ENCODE peak calls at places on chromosomes 11 and 22, in five cellular contexts. One of them, this sample, is unnamed.

GRCh38 chr11:65781152-65781961 is 581 bp upstream of the AP5B1 start:
- DNase-seq in thoracic aorta: no peak
- DNase-seq in A549: peak
- DNase-seq in cardiac muscle cell: peak
- DNase-seq in DND-41: no peak
- DNase-seq in this sample: no peak

GRCh38 chr11:37946155-37946766 is 1348.2 kb upstream of the RAG2 start:
- DNase-seq in thoracic aorta: no peak
- DNase-seq in A549: no peak
- DNase-seq in cardiac muscle cell: peak
- DNase-seq in DND-41: peak
- DNase-seq in this sample: peak

GRCh38 chr22:28894320-28894719 is 10.9 kb downstream of the ZNRF3 start:
- DNase-seq in thoracic aorta: no peak
- DNase-seq in A549: no peak
- DNase-seq in cardiac muscle cell: no peak
- DNase-seq in DND-41: no peak
- DNase-seq in this sample: no peak

GRCh38 chr22:33299245-33299956 is 241.2 kb upstream of the SYN3 start:
- DNase-seq in thoracic aorta: no peak
- DNase-seq in A549: no peak
- DNase-seq in cardiac muscle cell: no peak
- DNase-seq in DND-41: no peak
- DNase-seq in this sample: peak

GRCh38 chr11:15216678-15217077 is 102.0 kb downstream of the INSC start:
- DNase-seq in thoracic aorta: no peak
- DNase-seq in A549: no peak
- DNase-seq in cardiac muscle cell: no peak
- DNase-seq in DND-41: no peak
- DNase-seq in this sample: peak

GRCh38 chr11:108111126-108111525 is 10.2 kb upstream of the ACAT1 start:
- DNase-seq in thoracic aorta: no peak
- DNase-seq in A549: no peak
- DNase-seq in cardiac muscle cell: no peak
- DNase-seq in DND-41: no peak
- DNase-seq in this sample: no peak

GRCh38 chr11:118238947-118239346 is 13.2 kb downstream of the MPZL3 start:
- DNase-seq in thoracic aorta: no peak
- DNase-seq in A549: no peak
- DNase-seq in cardiac muscle cell: no peak
- DNase-seq in DND-41: no peak
- DNase-seq in this sample: no peak

GRCh38 chr11:119491753-119492455 is 68.9 kb upstream of the THY1 start:
- DNase-seq in thoracic aorta: no peak
- DNase-seq in A549: no peak
- DNase-seq in cardiac muscle cell: peak
- DNase-seq in DND-41: no peak
- DNase-seq in this sample: no peak

GRCh38 chr11:70464509-70465361 is 66.4 kb downstream of the CTTN start:
- DNase-seq in thoracic aorta: no peak
- DNase-seq in A549: no peak
- DNase-seq in cardiac muscle cell: no peak
- DNase-seq in DND-41: no peak
- DNase-seq in this sample: peak

GRCh38 chr11:100459791-100460190 is 227.3 kb upstream of the ARHGAP42 start:
- DNase-seq in thoracic aorta: no peak
- DNase-seq in A549: no peak
- DNase-seq in cardiac muscle cell: no peak
- DNase-seq in DND-41: no peak
- DNase-seq in this sample: no peak

GRCh38 chr11:35082322-35083180 is 56.4 kb upstream of the CD44 start:
- DNase-seq in thoracic aorta: no peak
- DNase-seq in A549: peak
- DNase-seq in cardiac muscle cell: peak
- DNase-seq in DND-41: peak
- DNase-seq in this sample: peak

GRCh38 chr22:30325724-30326703 is 727 bp downstream of the TBC1D10A start:
- DNase-seq in thoracic aorta: no peak
- DNase-seq in A549: no peak
- DNase-seq in cardiac muscle cell: no peak
- DNase-seq in DND-41: peak
- DNase-seq in this sample: peak

GRCh38 chr11:47552581-47553416 is at the start of gene CELF1:
- DNase-seq in thoracic aorta: peak
- DNase-seq in A549: peak
- DNase-seq in cardiac muscle cell: peak
- DNase-seq in DND-41: peak
- DNase-seq in this sample: peak

GRCh38 chr11:61814958-61815789 is 1.6 kb downstream of the FADS1 start:
- DNase-seq in thoracic aorta: peak
- DNase-seq in A549: peak
- DNase-seq in cardiac muscle cell: peak
- DNase-seq in DND-41: peak
- DNase-seq in this sample: peak

GRCh38 chr22:32202539-32203180 is 2.2 kb downstream of the RFPL2 start:
- DNase-seq in thoracic aorta: no peak
- DNase-seq in A549: peak
- DNase-seq in cardiac muscle cell: peak
- DNase-seq in DND-41: peak
- DNase-seq in this sample: peak

GRCh38 chr11:118657238-118657637 is 22.2 kb downstream of the TREH start:
- DNase-seq in thoracic aorta: no peak
- DNase-seq in A549: no peak
- DNase-seq in cardiac muscle cell: no peak
- DNase-seq in DND-41: no peak
- DNase-seq in this sample: peak

GRCh38 chr11:110491577-110492352 is 62.0 kb downstream of the FDX1 start:
- DNase-seq in thoracic aorta: no peak
- DNase-seq in A549: no peak
- DNase-seq in cardiac muscle cell: peak
- DNase-seq in DND-41: no peak
- DNase-seq in this sample: no peak

GRCh38 chr22:45709004-45709739 is 37.5 kb downstream of the ATXN10 start:
- DNase-seq in thoracic aorta: no peak
- DNase-seq in A549: peak
- DNase-seq in cardiac muscle cell: peak
- DNase-seq in DND-41: no peak
- DNase-seq in this sample: no peak

GRCh38 chr22:46267431-46268279 is at the start of gene TTC38:
- DNase-seq in thoracic aorta: peak
- DNase-seq in A549: peak
- DNase-seq in cardiac muscle cell: peak
- DNase-seq in DND-41: peak
- DNase-seq in this sample: peak

GRCh38 chr22:34808618-34809017 is 257.3 kb upstream of the ISX start:
- DNase-seq in thoracic aorta: no peak
- DNase-seq in A549: no peak
- DNase-seq in cardiac muscle cell: no peak
- DNase-seq in DND-41: no peak
- DNase-seq in this sample: no peak

GRCh38 chr11:26618441-26618840 is 46.4 kb upstream of the MUC15 start:
- DNase-seq in thoracic aorta: no peak
- DNase-seq in A549: no peak
- DNase-seq in cardiac muscle cell: no peak
- DNase-seq in DND-41: no peak
- DNase-seq in this sample: no peak

GRCh38 chr11:68818181-68818580 is 23.5 kb downstream of the CPT1A start:
- DNase-seq in thoracic aorta: no peak
- DNase-seq in A549: no peak
- DNase-seq in cardiac muscle cell: no peak
- DNase-seq in DND-41: no peak
- DNase-seq in this sample: no peak

GRCh38 chr11:77196961-77197360 is 68.9 kb downstream of the MYO7A start:
- DNase-seq in thoracic aorta: no peak
- DNase-seq in A549: no peak
- DNase-seq in cardiac muscle cell: no peak
- DNase-seq in DND-41: no peak
- DNase-seq in this sample: no peak

GRCh38 chr11:118929496-118930151 is 3.9 kb upstream of the BCL9L start:
- DNase-seq in thoracic aorta: peak
- DNase-seq in A549: peak
- DNase-seq in cardiac muscle cell: peak
- DNase-seq in DND-41: peak
- DNase-seq in this sample: peak

GRCh38 chr22:19983701-19984100 is 32.9 kb downstream of the ARVCF start:
- DNase-seq in thoracic aorta: no peak
- DNase-seq in A549: no peak
- DNase-seq in cardiac muscle cell: no peak
- DNase-seq in DND-41: no peak
- DNase-seq in this sample: no peak

GRCh38 chr11:78365381-78365792 is 52.2 kb downstream of the GAB2 start:
- DNase-seq in thoracic aorta: no peak
- DNase-seq in A549: no peak
- DNase-seq in cardiac muscle cell: peak
- DNase-seq in DND-41: no peak
- DNase-seq in this sample: no peak

GRCh38 chr11:69382131-69383128 is 88.5 kb downstream of the MYEOV start:
- DNase-seq in thoracic aorta: no peak
- DNase-seq in A549: no peak
- DNase-seq in cardiac muscle cell: peak
- DNase-seq in DND-41: no peak
- DNase-seq in this sample: no peak

GRCh38 chr11:2590951-2591754 is 108.6 kb downstream of the KCNQ1OT1 start:
- DNase-seq in thoracic aorta: no peak
- DNase-seq in A549: no peak
- DNase-seq in cardiac muscle cell: no peak
- DNase-seq in DND-41: peak
- DNase-seq in this sample: no peak

GRCh38 chr22:39820266-39820665 is 73.3 kb downstream of the ENTHD1 start:
- DNase-seq in thoracic aorta: no peak
- DNase-seq in A549: peak
- DNase-seq in cardiac muscle cell: peak
- DNase-seq in DND-41: no peak
- DNase-seq in this sample: no peak

GRCh38 chr11:21037836-21038235 is 368.4 kb downstream of the NELL1 start:
- DNase-seq in thoracic aorta: no peak
- DNase-seq in A549: no peak
- DNase-seq in cardiac muscle cell: no peak
- DNase-seq in DND-41: no peak
- DNase-seq in this sample: no peak

GRCh38 chr11:93715797-93716396 is 25.4 kb downstream of the TAF1D start:
- DNase-seq in thoracic aorta: no peak
- DNase-seq in A549: no peak
- DNase-seq in cardiac muscle cell: no peak
- DNase-seq in DND-41: no peak
- DNase-seq in this sample: no peak

GRCh38 chr11:93719310-93719709 is 22.0 kb downstream of the TAF1D start:
- DNase-seq in thoracic aorta: no peak
- DNase-seq in A549: no peak
- DNase-seq in cardiac muscle cell: no peak
- DNase-seq in DND-41: no peak
- DNase-seq in this sample: no peak

GRCh38 chr11:93720522-93720921 is 20.8 kb downstream of the TAF1D start:
- DNase-seq in thoracic aorta: no peak
- DNase-seq in A549: no peak
- DNase-seq in cardiac muscle cell: no peak
- DNase-seq in DND-41: no peak
- DNase-seq in this sample: no peak

GRCh38 chr11:93718057-93718563 is 23.2 kb downstream of the TAF1D start:
- DNase-seq in thoracic aorta: no peak
- DNase-seq in A549: no peak
- DNase-seq in cardiac muscle cell: no peak
- DNase-seq in DND-41: no peak
- DNase-seq in this sample: peak

DNA sequence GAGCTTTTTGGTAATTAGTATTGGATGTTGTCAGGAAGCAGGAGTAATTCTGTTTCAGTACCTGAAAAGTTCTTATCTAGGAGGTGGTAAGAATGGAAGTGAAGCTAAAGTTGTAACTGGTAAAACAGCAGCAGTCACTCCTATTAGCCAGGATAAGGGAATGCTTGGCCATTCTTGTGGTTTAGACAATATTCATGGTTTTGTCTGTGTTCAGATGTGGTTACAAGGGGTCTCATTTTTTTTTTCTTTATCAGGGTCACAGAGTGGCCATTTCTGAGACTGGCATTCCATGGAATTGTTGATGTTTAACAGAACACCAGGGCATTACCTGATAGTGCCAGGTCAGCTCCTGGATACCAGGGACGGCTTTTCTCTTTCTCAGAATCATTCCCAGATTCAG is 23.8 kb downstream of the TAF1D start:
- DNase-seq in thoracic aorta: no peak
- DNase-seq in A549: no peak
- DNase-seq in cardiac muscle cell: no peak
- DNase-seq in DND-41: no peak
- DNase-seq in this sample: no peak
- TF ChIP-seq CTCF in thoracic aorta: no peak
- TF ChIP-seq CTCF in A549: no peak
- TF ChIP-seq CTCF in cardiac muscle cell: no peak
- TF ChIP-seq CTCF in DND-41: no peak
- TF ChIP-seq CTCF in this sample: no peak

GRCh38 chr11:82732348-82732733 is 1.3 kb downstream of the FAM181B start:
- DNase-seq in thoracic aorta: no peak
- DNase-seq in A549: no peak
- DNase-seq in cardiac muscle cell: no peak
- DNase-seq in DND-41: no peak
- DNase-seq in this sample: no peak
- H3K4me3 ChIP-seq in thoracic aorta: peak
- H3K4me3 ChIP-seq in A549: peak
- H3K4me3 ChIP-seq in cardiac muscle cell: peak
- H3K4me3 ChIP-seq in DND-41: no peak
- H3K4me3 ChIP-seq in this sample: no peak

GRCh38 chr11:114133548-114134329 is 74.2 kb downstream of the ZBTB16 start:
- DNase-seq in thoracic aorta: peak
- DNase-seq in A549: no peak
- DNase-seq in cardiac muscle cell: no peak
- DNase-seq in DND-41: no peak
- DNase-seq in this sample: no peak
- TF ChIP-seq CTCF in thoracic aorta: no peak
- TF ChIP-seq CTCF in A549: no peak
- TF ChIP-seq CTCF in cardiac muscle cell: no peak
- TF ChIP-seq CTCF in DND-41: no peak
- TF ChIP-seq CTCF in this sample: no peak

DNA sequence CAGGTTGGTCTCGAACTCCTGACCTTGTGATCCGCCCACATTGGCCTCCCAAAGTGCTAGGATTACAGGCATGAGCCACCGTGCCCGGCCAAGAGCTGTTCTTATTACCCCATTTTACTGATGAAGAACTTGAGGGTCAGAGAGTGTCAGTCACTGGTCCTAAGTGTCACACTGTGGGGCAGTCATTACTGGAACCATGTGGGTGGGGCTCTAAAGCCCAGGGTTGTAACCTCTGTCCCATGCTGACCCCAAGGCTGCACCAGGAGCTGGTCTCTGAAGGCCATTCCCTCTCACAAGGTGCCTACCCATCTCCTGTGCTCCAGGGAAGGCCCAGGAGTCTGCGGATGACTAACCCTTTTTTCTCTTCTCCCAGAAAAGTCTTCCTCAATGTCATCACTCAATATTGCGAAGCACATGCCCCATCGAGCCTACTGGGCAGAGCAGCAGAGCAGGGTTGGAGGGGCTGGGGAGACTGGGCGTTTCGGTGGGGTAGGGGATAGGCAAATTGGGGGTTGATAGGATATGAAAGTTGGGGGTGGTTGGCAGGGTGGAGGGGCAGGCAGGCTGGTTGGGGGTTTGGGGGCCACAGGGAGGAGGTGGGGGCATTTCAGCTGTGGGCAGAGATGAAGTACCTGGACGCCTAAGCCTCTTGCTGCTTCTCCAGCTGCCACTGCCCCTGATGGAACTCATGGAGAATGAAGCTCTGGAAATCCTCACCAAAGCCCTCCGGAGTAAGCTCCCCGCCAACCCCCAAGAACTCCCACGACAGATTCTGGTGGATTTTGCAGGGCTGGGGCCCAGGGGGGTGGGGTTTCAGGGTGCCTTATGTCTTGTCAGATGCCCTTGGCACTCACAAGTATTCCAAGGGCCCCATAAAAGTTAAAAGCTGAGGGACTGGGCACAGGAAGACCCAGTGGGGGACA is 2.0 kb upstream of the ESRRA start:
- DNase-seq in thoracic aorta: no peak
- DNase-seq in A549: no peak
- DNase-seq in cardiac muscle cell: no peak
- DNase-seq in DND-41: no peak
- DNase-seq in this sample: no peak
- H3K4me3 ChIP-seq in thoracic aorta: no peak
- H3K4me3 ChIP-seq in A549: no peak
- H3K4me3 ChIP-seq in cardiac muscle cell: no peak
- H3K4me3 ChIP-seq in DND-41: peak
- H3K4me3 ChIP-seq in this sample: peak